ENCODE peak calls at places on chromosomes 11 and 22, in eight cellular contexts. X, E, U, O, N, Q, G and D are unnamed samples.

GRCh38 chr11:133917921-133918605 is 38.7 kb downstream of the IGSF9B start:
- DNase-seq in U (no peak), O (no peak), E (no peak), X (no peak), G (peak; percentile 79), N (no peak), Q (peak; percentile 42), D (no peak)

GRCh38 chr22:44620841-44621382 is 81.1 kb upstream of the PRR5 start:
- DNase-seq in Q (no peak), G (peak; percentile 73), U (no peak), O (no peak), E (no peak), X (no peak), N (no peak), D (no peak)

GRCh38 chr11:2665747-2666710 is 33.8 kb downstream of the KCNQ1OT1 start:
- DNase-seq in O (peak; percentile 8), N (no peak), G (no peak), U (no peak), Q (peak; percentile 53), E (peak; percentile 79), X (no peak), D (no peak)

GRCh38 chr11:1422481-1422880 is 32.7 kb downstream of the BRSK2 start:
- DNase-seq in U (no peak), G (peak; percentile 39), O (no peak), E (no peak), X (no peak), Q (no peak), N (no peak), D (no peak)

GRCh38 chr11:5620606-5621521 is 3.9 kb upstream of the TRIM34 start:
- DNase-seq in E (no peak), O (peak; percentile 52), G (no peak), U (no peak), N (no peak), Q (no peak), X (no peak), D (no peak)

GRCh38 chr22:29037340-29037932 is 24.2 kb downstream of the C22orf31 start:
- DNase-seq in U (no peak), E (no peak), Q (no peak), N (no peak), G (no peak), O (no peak), X (no peak), D (no peak)

GRCh38 chr22:36549033-36549432 is 20.1 kb upstream of the EIF3D start:
- DNase-seq in Q (no peak), O (no peak), N (no peak), X (no peak), U (no peak), G (no peak), E (no peak), D (no peak)

GRCh38 chr22:19522190-19522880 is 1.9 kb downstream of the CLDN5 start:
- DNase-seq in O (no peak), U (no peak), N (no peak), G (no peak), E (no peak), Q (no peak), X (no peak), D (no peak)

GRCh38 chr11:35927730-35928129 is 16.1 kb upstream of the LDLRAD3 start:
- DNase-seq in X (no peak), G (peak; percentile 27), E (peak; percentile 96), O (peak; percentile 21), N (peak; percentile 90), U (no peak), Q (peak; percentile 86), D (no peak)

GRCh38 chr11:104105155-104105554 is 58.8 kb downstream of the PDGFD start:
- DNase-seq in O (no peak), E (no peak), X (no peak), G (no peak), N (no peak), Q (no peak), U (no peak), D (no peak)

GRCh38 chr11:11456896-11457295 is 103.8 kb upstream of the CSNK2A3 start:
- DNase-seq in G (no peak), O (no peak), E (no peak), Q (no peak), N (no peak), X (no peak), U (no peak), D (no peak)

GRCh38 chr11:46682773-46683752 is 17.4 kb downstream of the ARHGAP1 start:
- DNase-seq in O (no peak), G (no peak), N (no peak), E (no peak), U (peak; percentile 25), X (no peak), Q (peak; percentile 40), D (no peak)

GRCh38 chr11:45104790-45105084 is 41.7 kb upstream of the PRDM11 start:
- DNase-seq in G (no peak), X (no peak), E (peak; percentile 81), Q (peak; percentile 13), O (peak; percentile 11), U (no peak), N (no peak), D (no peak)

GRCh38 chr22:41437198-41437597 is 9.4 kb downstream of the TOB2 start:
- DNase-seq in U (no peak), G (no peak), O (no peak), Q (no peak), E (no peak), N (no peak), X (no peak), D (no peak)

GRCh38 chr22:28711341-28711740 is 30.3 kb downstream of the CHEK2 start:
- DNase-seq in U (no peak), G (no peak), O (no peak), Q (no peak), N (no peak), X (no peak), E (no peak), D (no peak)

GRCh38 chr11:118180300-118180703 is 3.9 kb upstream of the SCN2B start:
- DNase-seq in O (no peak), E (no peak), G (peak; percentile 53), U (no peak), Q (no peak), N (peak; percentile 18), X (peak; percentile 94), D (peak; percentile 37)

GRCh38 chr22:49678842-49679170 is 148.9 kb downstream of the BRD1 start:
- DNase-seq in G (no peak), N (no peak), E (no peak), U (no peak), X (no peak), Q (no peak), O (no peak), D (no peak)

GRCh38 chr11:95895815-95896214 is 28.1 kb downstream of the MTMR2 start:
- DNase-seq in E (no peak), X (no peak), Q (no peak), O (no peak), G (no peak), U (no peak), N (no peak), D (no peak)

DNA sequence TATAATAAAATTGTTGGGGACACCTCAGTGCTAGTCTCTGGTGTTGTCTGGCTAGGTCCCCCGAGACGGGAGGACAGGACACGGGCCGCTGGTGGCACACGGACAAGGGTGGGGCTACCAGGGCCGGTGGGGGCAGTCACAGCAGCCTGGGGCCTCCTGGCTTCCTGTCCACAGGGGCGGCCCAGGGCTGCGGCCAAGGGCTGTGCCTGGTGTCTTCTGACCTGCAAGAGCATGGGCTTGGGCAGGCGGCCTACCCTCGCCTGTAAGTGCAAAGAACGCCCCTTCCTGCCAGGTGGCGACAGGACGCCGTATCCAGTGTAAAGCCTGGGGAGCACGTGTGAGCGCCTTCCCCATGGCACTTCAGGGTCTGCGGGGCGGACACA is 3.6 kb downstream of the LRFN4 start:
- DNase-seq in G (peak; percentile 82), N (no peak), X (no peak), E (no peak), Q (peak; percentile 66), O (no peak), U (no peak), D (no peak)
- TF ChIP-seq CTCF in G (no peak), N (no peak), X (no peak), E (no peak), Q (no peak), O (no peak), U (no peak), D (no peak)

DNA sequence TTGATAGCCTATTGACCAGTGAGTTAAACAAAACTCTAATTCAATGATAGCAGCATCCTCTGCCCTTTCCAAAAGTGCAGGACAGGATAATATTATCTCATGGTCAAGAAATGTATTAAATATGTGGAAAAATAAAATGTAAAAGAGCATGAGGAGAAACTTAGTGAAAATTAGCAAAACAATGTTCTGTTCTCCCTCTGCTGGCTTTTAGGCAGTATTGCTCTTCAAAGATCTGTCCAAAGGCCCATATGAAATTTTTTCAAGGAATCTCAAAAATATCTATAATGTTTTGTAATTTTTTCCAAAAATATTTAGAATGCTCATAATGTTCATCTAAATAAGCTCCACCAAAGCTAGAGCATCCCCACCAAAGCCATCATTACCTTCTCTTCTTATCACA is 8.3 kb upstream of the ARL14EP start:
- DNase-seq in E (no peak), Q (no peak), G (no peak), O (no peak), U (no peak), N (no peak), X (no peak), D (no peak)
- TF ChIP-seq CTCF in E (no peak), Q (no peak), G (no peak), O (no peak), U (peak; percentile 3), N (no peak), X (peak; percentile 56), D (peak; percentile 74)

GRCh38 chr11:79121351-79121750 is 319.5 kb downstream of the TENM4 start:
- DNase-seq in Q (no peak), O (no peak), N (peak; percentile 5), X (no peak), U (no peak), E (no peak), G (no peak), D (no peak)

GRCh38 chr11:79113099-79113498 is 327.7 kb downstream of the TENM4 start:
- DNase-seq in O (no peak), G (no peak), N (no peak), U (no peak), E (no peak), X (no peak), Q (no peak), D (no peak)

GRCh38 chr11:79116600-79116999 is 324.2 kb downstream of the TENM4 start:
- DNase-seq in G (no peak), N (no peak), E (no peak), O (no peak), U (no peak), Q (no peak), X (no peak), D (no peak)

GRCh38 chr11:79119491-79120284 is 321.1 kb downstream of the TENM4 start:
- DNase-seq in O (no peak), N (no peak), X (peak; percentile 58), E (no peak), U (no peak), G (no peak), Q (no peak), D (peak; percentile 29)

GRCh38 chr11:79117488-79117887 is 323.3 kb downstream of the TENM4 start:
- DNase-seq in G (no peak), E (no peak), U (no peak), N (no peak), X (no peak), Q (no peak), O (no peak), D (no peak)
- TF ChIP-seq CTCF in G (no peak), E (no peak), U (no peak), N (no peak), X (no peak), Q (no peak), O (no peak), D (no peak)

GRCh38 chr11:33344611-33345010 is 87.4 kb downstream of the HIPK3 start:
- DNase-seq in O (no peak), X (no peak), Q (no peak), U (no peak), E (no peak), G (no peak), N (no peak), D (no peak)
- TF ChIP-seq CTCF in O (no peak), X (peak; percentile 41), Q (no peak), U (no peak), E (no peak), G (no peak), N (no peak), D (no peak)